ENCODE peak calls at places on chromosome 16, in eight cellular contexts. X, V, S, W, C, H, N and U are unnamed samples. For H3K4me1 and H3K36me3, the result is how much of the 10 kb centered on the place peaks cover.

GRCh38 chr16:65538945-65539344 is 417.1 kb upstream of the CDH11 start:
- DNase-seq in S (no peak), N (no peak), V (no peak), C (no peak), H (no peak), W (no peak), X (peak), U (no peak)

GRCh38 chr16:19883296-19883951 is 1.2 kb downstream of the GPRC5B start:
- DNase-seq in N (no peak), V (peak), S (no peak), W (no peak), H (no peak), X (peak), C (peak), U (no peak)

GRCh38 chr16:9033125-9033830 is 58.2 kb upstream of the HAPSTR1 start:
- DNase-seq in V (no peak), X (peak), C (peak), W (no peak), N (no peak), H (peak), S (peak), U (no peak)

GRCh38 chr16:12544477-12545291 is 259.0 kb downstream of the CPPED1 start:
- DNase-seq in V (no peak), N (no peak), X (peak), W (no peak), C (no peak), H (no peak), S (no peak), U (no peak)

GRCh38 chr16:30092373-30093010 is 768 bp upstream of the TBX6 start:
- DNase-seq in C (peak), W (peak), S (peak), H (peak), V (peak), N (peak), X (peak), U (peak)

GRCh38 chr16:65070831-65071230 is 51.0 kb downstream of the CDH11 start:
- DNase-seq in W (no peak), V (no peak), C (peak), X (peak), S (peak), N (no peak), H (peak), U (peak)

GRCh38 chr16:66874079-66874775 is 6.1 kb upstream of the PDP2 start:
- DNase-seq in S (no peak), V (no peak), H (no peak), N (no peak), C (no peak), W (no peak), X (peak), U (no peak)

GRCh38 chr16:84495506-84495905 is 9.0 kb downstream of the MEAK7 start:
- DNase-seq in C (no peak), H (no peak), N (peak), S (no peak), W (no peak), V (no peak), X (no peak), U (no peak)

GRCh38 chr16:17050468-17050867 is 420.3 kb downstream of the XYLT1 start:
- DNase-seq in V (no peak), S (no peak), N (no peak), H (no peak), W (no peak), C (no peak), X (no peak), U (no peak)

GRCh38 chr16:57513371-57514102 is 22.8 kb downstream of the CCDC102A start:
- DNase-seq in C (no peak), N (peak), H (no peak), W (peak), V (no peak), X (no peak), S (peak), U (peak)

GRCh38 chr16:57910726-57911125 is 60.2 kb downstream of the CNGB1 start:
- DNase-seq in S (no peak), X (no peak), C (no peak), V (no peak), H (no peak), W (no peak), N (no peak), U (no peak)

GRCh38 chr16:76910931-76911330 is 280.1 kb upstream of the MON1B start:
- DNase-seq in N (no peak), V (no peak), C (no peak), S (no peak), X (peak), H (no peak), W (no peak), U (no peak)

GRCh38 chr16:56357291-56357764 is 68.0 kb downstream of the AMFR start:
- DNase-seq in C (no peak), W (peak), N (no peak), V (no peak), X (peak), H (peak), S (no peak), U (peak)

GRCh38 chr16:74224828-74225227 is 71.8 kb upstream of the PSMD7 start:
- DNase-seq in W (no peak), X (peak), C (no peak), V (no peak), S (no peak), H (no peak), N (no peak), U (no peak)

GRCh38 chr16:54931041-54931756 is 534 bp downstream of the IRX5 start:
- DNase-seq in X (peak), N (peak), C (no peak), W (peak), H (no peak), V (no peak), S (no peak), U (peak)

GRCh38 chr16:50961944-50962343 is 189.1 kb downstream of the SALL1 start:
- DNase-seq in X (no peak), C (no peak), S (no peak), V (no peak), H (no peak), W (no peak), N (no peak), U (no peak)

GRCh38 chr16:81483064-81483969 is 38.7 kb downstream of the CMIP start:
- DNase-seq in C (no peak), N (no peak), S (no peak), X (peak), H (no peak), W (no peak), V (no peak), U (no peak)

GRCh38 chr16:73143681-73144370 is 95.9 kb upstream of the ZFHX3 start:
- DNase-seq in S (no peak), W (no peak), V (no peak), X (no peak), C (no peak), H (no peak), N (no peak), U (no peak)

GRCh38 chr16:59573528-59574271 is 839.6 kb upstream of the GOT2 start:
- DNase-seq in V (no peak), C (no peak), S (no peak), N (no peak), X (peak), W (no peak), H (no peak), U (no peak)

GRCh38 chr16:24950275-24950674 is 64.9 kb downstream of the ARHGAP17 start:
- DNase-seq in C (no peak), V (peak), X (peak), N (no peak), H (peak), S (no peak), W (no peak), U (no peak)

GRCh38 chr16:54284319-54284930 is 2.2 kb downstream of the IRX3 start:
- DNase-seq in C (no peak), N (no peak), V (no peak), H (peak), W (no peak), X (peak), S (no peak), U (no peak)

GRCh38 chr16:55370762-55371482 is 46.9 kb downstream of the IRX6 start:
- DNase-seq in W (peak), N (peak), V (no peak), H (peak), C (peak), S (peak), X (peak), U (no peak)

GRCh38 chr16:78506372-78507193 is 407.1 kb downstream of the WWOX start:
- DNase-seq in C (no peak), W (no peak), X (no peak), N (no peak), H (no peak), S (no peak), V (no peak), U (no peak)

GRCh38 chr16:13923703-13924298 is 3.8 kb downstream of the ERCC4 start:
- DNase-seq in C (no peak), H (no peak), N (no peak), X (peak), V (no peak), W (no peak), S (no peak), U (no peak)

GRCh38 chr16:89484923-89485679 is 5.3 kb downstream of the ANKRD11 start:
- DNase-seq in H (peak), S (no peak), W (no peak), X (no peak), C (no peak), N (no peak), V (no peak), U (no peak)

GRCh38 chr16:56075732-56076131 is 115.6 kb upstream of the GNAO1 start:
- DNase-seq in N (no peak), X (no peak), S (no peak), V (no peak), W (no peak), H (no peak), C (no peak), U (no peak)

GRCh38 chr16:10754941-10755340 is 11.3 kb downstream of the NUBP1 start:
- DNase-seq in H (no peak), X (peak), C (no peak), V (no peak), N (no peak), S (no peak), W (no peak), U (no peak)

GRCh38 chr16:11094075-11094593 is 149.8 kb downstream of the CLEC16A start:
- DNase-seq in N (peak), S (peak), V (no peak), W (no peak), C (no peak), H (peak), X (peak), U (no peak)

GRCh38 chr16:74500907-74501306 is 79.6 kb upstream of the CLEC18B start:
- DNase-seq in C (no peak), X (no peak), S (no peak), W (no peak), V (no peak), N (no peak), H (no peak), U (no peak)

GRCh38 chr16:11499295-11500089 is 87.2 kb downstream of the LITAF start:
- DNase-seq in N (no peak), S (no peak), V (no peak), X (no peak), C (no peak), W (no peak), H (no peak), U (no peak)

DNA sequence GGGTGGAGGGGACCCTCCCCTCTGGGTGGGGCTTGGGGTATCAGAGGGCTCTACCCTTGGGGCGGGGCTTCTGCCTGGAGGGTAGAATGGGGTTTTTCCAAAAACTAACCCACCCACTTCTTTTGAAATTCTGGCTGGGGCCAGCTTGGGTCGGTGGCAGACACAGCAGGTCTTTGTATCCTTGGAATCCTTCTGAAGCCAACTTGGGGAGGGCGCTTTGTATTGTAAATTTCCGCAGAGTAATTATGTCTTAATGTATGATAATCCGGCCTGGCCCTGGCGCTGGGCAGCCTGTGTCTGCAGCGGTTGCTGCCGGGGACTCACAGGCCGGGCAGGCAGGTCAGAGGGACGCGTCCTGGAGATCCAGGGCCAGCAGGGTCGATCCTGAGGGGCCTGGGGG is 33.9 kb upstream of the GSE1 start:
- DNase-seq in X (no peak), W (no peak), S (no peak), V (no peak), H (no peak), C (no peak), N (no peak), U (no peak)
- H3K4me3 ChIP-seq in X (no peak), W (no peak), S (no peak), V (no peak), H (no peak), C (no peak), N (no peak), U (no peak)

GRCh38 chr16:48999034-48999433 is 282.6 kb downstream of the CBLN1 start:
- DNase-seq in X (no peak), S (no peak), V (no peak), W (no peak), H (no peak), N (no peak), C (no peak), U (no peak)

GRCh38 chr16:48997946-48998345 is 283.7 kb downstream of the CBLN1 start:
- DNase-seq in C (no peak), X (no peak), H (no peak), N (no peak), V (no peak), S (no peak), W (no peak), U (no peak)

GRCh38 chr16:49003022-49003421 is 278.6 kb downstream of the CBLN1 start:
- DNase-seq in V (no peak), C (no peak), N (no peak), W (no peak), X (no peak), S (no peak), H (no peak), U (no peak)

GRCh38 chr16:48999508-48999907 is 282.1 kb downstream of the CBLN1 start:
- DNase-seq in S (no peak), V (no peak), H (no peak), C (no peak), X (no peak), W (no peak), N (no peak), U (no peak)

DNA sequence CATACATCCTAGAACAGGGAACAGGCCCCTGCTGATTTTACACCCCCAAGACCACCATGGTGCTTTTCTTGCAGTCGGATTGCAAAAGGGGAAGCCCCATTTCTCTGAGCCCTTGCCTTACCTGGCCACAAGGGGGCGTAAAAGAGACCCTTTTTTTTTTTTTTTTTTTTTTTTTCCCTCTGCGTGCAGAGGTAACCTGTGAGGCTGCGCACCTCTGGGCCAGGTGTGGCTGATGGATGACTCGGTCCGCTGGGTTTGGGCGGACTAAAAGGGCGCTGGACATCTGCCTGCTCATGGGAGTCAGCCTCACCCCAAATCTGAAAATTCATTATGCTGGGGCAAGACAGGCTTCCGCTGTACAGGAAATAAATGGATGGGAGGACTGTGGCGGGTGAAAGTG is 281.0 kb downstream of the CBLN1 start:
- DNase-seq in C (no peak), S (no peak), H (no peak), X (no peak), N (no peak), W (no peak), V (no peak), U (peak)
- H3K4me1 ChIP-seq in C (under half), S (under half), H (under half), X (under half), N (under half), W (under half), V (under half), U (under half)

DNA sequence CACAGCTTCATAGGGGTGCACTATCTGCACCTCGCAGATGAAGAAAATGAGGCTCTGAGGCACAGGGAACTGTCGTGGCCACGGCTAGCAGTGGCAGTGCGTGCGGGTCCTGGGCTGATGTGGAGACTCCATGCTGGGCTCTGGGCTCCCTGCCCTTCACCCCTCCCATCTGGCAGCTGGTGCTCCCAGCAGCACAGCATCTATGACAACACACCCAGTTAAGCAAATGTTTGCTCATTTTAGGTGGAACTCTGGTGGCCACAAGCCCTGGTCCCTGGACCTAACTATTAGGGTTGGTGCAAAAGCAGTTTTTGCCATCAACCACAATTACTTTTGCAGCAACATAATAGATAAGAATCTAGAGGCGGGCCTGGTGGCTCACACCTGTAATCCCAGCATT is 30.9 kb downstream of the IFT140 start:
- DNase-seq in V (no peak), H (no peak), W (no peak), N (no peak), S (no peak), C (no peak), X (no peak), U (peak)
- H3K36me3 ChIP-seq in V (under half), H (under half), W (half or more), N (under half), S (under half), C (under half), X (under half), U (under half)

GRCh38 chr16:82603784-82604411 is 22.9 kb upstream of the CDH13 start:
- DNase-seq in S (no peak), V (no peak), N (no peak), C (no peak), H (no peak), X (peak), W (no peak), U (peak)

GRCh38 chr16:82605076-82605475 is 21.7 kb upstream of the CDH13 start:
- DNase-seq in N (no peak), X (no peak), S (no peak), W (no peak), C (no peak), V (no peak), H (no peak), U (no peak)

GRCh38 chr16:82609140-82609539 is 17.6 kb upstream of the CDH13 start:
- DNase-seq in X (no peak), V (no peak), S (no peak), H (no peak), N (no peak), W (no peak), C (no peak), U (no peak)

DNA sequence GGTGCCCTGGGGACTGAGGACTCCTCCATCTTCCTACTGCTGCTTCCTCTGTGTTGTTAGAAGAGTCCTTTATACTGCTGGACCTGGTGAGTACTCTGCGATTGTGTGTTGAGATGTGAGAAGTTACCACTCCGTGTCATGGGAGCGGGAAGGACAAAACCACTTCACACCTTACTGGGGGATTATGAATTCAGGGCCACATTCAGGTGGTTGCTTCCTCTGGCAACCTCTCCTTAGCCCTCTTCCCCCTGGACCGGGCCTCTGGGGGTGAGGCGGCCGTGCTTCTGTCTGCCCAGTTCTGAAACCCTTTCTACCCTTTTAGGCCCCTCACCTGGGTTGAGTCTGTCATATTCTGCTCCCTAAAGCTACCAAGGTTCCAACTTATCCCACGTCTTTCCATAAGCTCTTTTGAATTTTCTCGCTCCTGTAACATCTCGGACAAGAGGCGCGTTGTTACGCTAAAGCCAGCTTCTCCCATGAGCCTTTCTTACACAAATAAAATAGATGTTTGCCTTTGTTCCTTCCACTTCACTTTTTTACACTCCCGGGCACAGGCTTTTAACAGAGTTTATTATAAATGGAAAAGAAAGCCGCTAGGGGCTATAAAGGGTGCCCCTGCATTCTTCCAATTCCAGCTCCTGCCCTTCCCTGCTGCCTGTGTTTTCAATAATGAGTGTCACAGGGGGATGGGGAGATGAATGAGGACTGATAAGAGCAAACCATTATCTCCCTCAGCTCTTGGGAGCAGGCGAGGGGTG is 20.7 kb upstream of the CDH13 start:
- DNase-seq in V (no peak), S (no peak), H (no peak), C (no peak), W (no peak), X (no peak), N (no peak), U (no peak)
- H3K4me3 ChIP-seq in V (no peak), S (no peak), H (no peak), C (no peak), W (no peak), X (no peak), N (no peak), U (no peak)

GRCh38 chr16:15970743-15971434 is 21.5 kb downstream of the ABCC1 start:
- DNase-seq in V (no peak), N (no peak), C (no peak), W (no peak), H (no peak), S (no peak), X (no peak), U (no peak)

GRCh38 chr16:15966420-15967222 is 17.2 kb downstream of the ABCC1 start:
- DNase-seq in N (no peak), V (no peak), H (no peak), C (no peak), S (no peak), X (peak), W (no peak), U (no peak)

GRCh38 chr16:15967655-15968315 is 18.4 kb downstream of the ABCC1 start:
- DNase-seq in C (no peak), N (no peak), H (no peak), V (no peak), S (no peak), X (no peak), W (no peak), U (no peak)

GRCh38 chr16:15970202-15970601 is 20.8 kb downstream of the ABCC1 start:
- DNase-seq in W (no peak), X (no peak), S (no peak), H (no peak), N (no peak), V (no peak), C (no peak), U (no peak)

DNA sequence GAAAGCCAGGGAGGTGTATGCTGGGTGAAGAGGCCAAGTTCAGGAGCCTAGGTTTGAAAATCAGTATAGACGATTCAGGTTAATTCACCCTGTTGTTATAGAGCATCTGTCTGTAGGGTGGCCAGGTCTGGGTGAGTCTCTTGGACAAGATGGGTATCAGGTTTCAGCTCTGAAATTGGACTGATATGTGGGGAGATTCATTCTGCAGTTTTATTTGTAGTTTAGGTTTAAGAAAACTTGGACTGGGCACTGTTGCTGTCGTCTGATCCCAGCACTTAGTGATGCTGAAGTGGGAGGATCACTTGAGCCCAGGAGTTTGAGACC is 17.8 kb downstream of the ABCC1 start:
- DNase-seq in H (no peak), S (no peak), X (peak), N (no peak), V (no peak), W (no peak), C (no peak), U (no peak)
- H3K4me1 ChIP-seq in H (under half), S (under half), X (under half), N (under half), V (under half), W (under half), C (under half), U (under half)

GRCh38 chr16:1760911-1761310 is 10.4 kb downstream of the NME3 start:
- DNase-seq in H (no peak), X (no peak), N (no peak), S (no peak), W (no peak), C (no peak), V (no peak), U (no peak)
- H3K36me3 ChIP-seq in H (half or more), X (under half), N (half or more), S (half or more), W (half or more), C (under half), V (under half), U (under half)